ENCODE peak calls at places on chromosomes 2 and 18, in six cellular contexts. T, V, B, G, Z and W are unnamed samples.

GRCh38 chr2:159706385-159706980 is 5.8 kb upstream of the MARCHF7 start:
- DNase-seq in B (no peak), V (no peak), T (no peak), Z (no peak), G (no peak), W (no peak)

GRCh38 chr18:5237083-5237722 is 40.1 kb upstream of the AKAIN1 start:
- DNase-seq in T (peak), G (peak), Z (no peak), V (no peak), B (no peak), W (no peak)

GRCh38 chr2:74690571-74690970 is 36.5 kb downstream of the SEMA4F start:
- DNase-seq in T (peak), V (peak), G (peak), B (peak), Z (peak), W (peak)

GRCh38 chr18:32040936-32041335 is 22.3 kb downstream of the RNF125 start:
- DNase-seq in V (no peak), Z (no peak), G (no peak), T (no peak), B (no peak), W (no peak)

GRCh38 chr2:229821353-229821752 is 100.5 kb downstream of the TRIP12 start:
- DNase-seq in V (no peak), T (no peak), G (no peak), Z (no peak), B (no peak), W (no peak)

GRCh38 chr2:73983322-73984202 is 1.1 kb upstream of the TET3 start:
- DNase-seq in B (no peak), T (no peak), V (peak), G (peak), Z (no peak), W (peak)

GRCh38 chr2:138964413-138964812 is 184.2 kb upstream of the NXPH2 start:
- DNase-seq in G (no peak), V (no peak), B (no peak), T (no peak), Z (no peak), W (no peak)

GRCh38 chr2:113863166-113863565 is 26.7 kb upstream of the ACTR3 start:
- DNase-seq in G (no peak), V (no peak), Z (no peak), T (no peak), B (no peak), W (no peak)

DNA sequence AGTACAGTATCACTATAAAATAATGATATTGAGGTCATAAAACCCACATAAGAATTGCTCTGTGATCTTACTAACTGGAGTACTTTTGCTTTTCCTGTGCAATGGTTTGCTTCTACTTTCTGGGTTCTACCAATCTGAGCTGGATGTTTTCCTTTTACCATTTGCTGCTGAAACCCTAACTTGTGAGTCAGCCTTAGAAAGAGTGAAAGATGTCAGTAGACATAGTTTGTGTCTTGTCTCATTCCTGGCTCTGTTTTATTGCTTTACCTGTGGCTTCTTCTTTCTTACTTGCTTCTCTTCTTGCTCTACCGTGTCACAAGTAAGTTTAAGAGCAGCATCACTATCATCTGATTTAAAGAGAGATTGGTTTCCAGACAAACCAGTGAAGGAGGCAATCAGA is 61.0 kb downstream of the MBD2 start:
- DNase-seq in T (peak), V (no peak), B (no peak), Z (no peak), G (no peak), W (no peak)
- TF ChIP-seq CEBPB in T (no peak), V (no peak), B (no peak), Z (no peak), G (no peak), W (no peak)

DNA sequence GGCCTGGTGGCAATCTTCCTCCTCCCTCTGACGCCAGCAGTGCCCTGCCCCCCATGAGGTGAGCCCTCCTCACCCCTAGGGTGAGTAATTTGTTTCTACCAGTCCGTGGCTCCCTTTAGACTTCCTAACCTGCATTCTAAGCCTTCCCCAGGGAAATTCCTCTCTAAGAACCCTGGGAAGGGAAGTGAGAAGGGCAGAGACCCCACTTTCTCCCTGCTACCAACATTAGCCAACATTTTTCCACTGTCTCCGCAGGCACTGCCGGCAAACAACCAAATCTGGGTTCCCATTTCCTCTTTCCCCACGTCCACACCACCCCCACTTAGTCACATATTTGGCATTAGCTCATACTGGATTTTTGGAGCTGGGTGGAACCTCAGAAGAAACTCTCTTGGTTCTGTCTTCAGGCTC is 69.3 kb downstream of the NRP2 start:
- DNase-seq in G (no peak), T (no peak), Z (no peak), V (no peak), B (no peak), W (no peak)
- H3K27ac ChIP-seq in G (no peak), T (no peak), Z (no peak), V (peak), B (no peak), W (no peak)

DNA sequence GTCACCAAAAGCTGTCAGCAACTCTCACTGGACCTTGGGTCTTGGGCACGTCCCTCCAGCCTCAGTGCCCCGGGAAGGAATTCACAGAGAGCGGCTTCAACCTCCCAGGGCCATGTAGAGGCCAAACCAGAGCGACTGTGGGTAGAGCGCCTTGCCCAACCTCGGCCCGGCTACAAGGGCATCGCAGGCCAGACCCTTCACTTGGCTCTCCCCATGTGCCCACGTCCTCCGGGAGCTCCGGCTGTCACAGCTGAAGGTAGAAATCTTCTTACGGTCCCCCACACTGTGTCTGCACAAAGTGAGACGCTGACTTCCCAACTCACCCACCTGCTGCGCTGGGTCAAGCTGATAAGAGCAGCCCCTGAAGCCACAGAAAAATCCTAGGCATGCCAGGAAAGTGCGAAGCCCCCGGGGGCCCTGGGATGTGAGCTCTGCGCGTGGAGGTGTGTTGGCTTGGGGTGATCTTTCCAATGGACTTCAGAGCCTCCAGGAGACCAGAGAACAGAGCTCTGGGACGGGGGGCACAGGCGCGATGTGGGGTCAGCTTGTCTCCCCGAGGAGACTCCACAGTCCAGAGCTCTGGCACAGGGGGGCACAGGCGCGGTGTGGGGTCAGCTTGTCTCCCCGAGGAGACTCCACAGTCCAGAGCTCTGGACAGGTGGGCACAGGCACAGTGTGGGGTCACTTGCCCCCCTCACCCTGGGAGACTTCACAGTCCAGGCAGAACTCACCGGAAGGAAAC is 105.5 kb downstream of the RTP5 start:
- DNase-seq in B (no peak), T (no peak), Z (no peak), V (no peak), G (no peak), W (no peak)
- TF ChIP-seq CEBPB in B (no peak), T (no peak), Z (no peak), V (no peak), G (no peak), W (no peak)

GRCh38 chr2:126994340-126994777 is 95.7 kb downstream of the TEX51 start:
- DNase-seq in G (no peak), V (no peak), Z (no peak), B (peak), T (no peak), W (no peak)

GRCh38 chr2:126986788-126987187 is 88.1 kb downstream of the TEX51 start:
- DNase-seq in G (no peak), T (no peak), Z (no peak), B (no peak), V (no peak), W (no peak)

GRCh38 chr2:126988482-126988881 is 89.8 kb downstream of the TEX51 start:
- DNase-seq in B (no peak), T (no peak), Z (no peak), G (no peak), V (no peak), W (no peak)

GRCh38 chr2:126990605-126991532 is 92.2 kb downstream of the TEX51 start:
- DNase-seq in V (no peak), Z (no peak), G (peak), B (no peak), T (no peak), W (no peak)

GRCh38 chr2:126990200-126990599 is 91.5 kb downstream of the TEX51 start:
- DNase-seq in B (no peak), V (no peak), T (no peak), G (peak), Z (no peak), W (no peak)
- H3K27ac ChIP-seq in B (no peak), V (no peak), T (no peak), G (peak), Z (no peak), W (no peak)

GRCh38 chr2:46216213-46216612 is 81.0 kb upstream of the EPAS1 start:
- DNase-seq in G (no peak), B (no peak), Z (no peak), T (peak), V (no peak), W (no peak)
- TF ChIP-seq CEBPB in G (no peak), B (no peak), Z (no peak), T (no peak), V (no peak), W (no peak)

GRCh38 chr2:238087211-238087610 is 12.9 kb upstream of the ESPNL start:
- DNase-seq in B (no peak), G (no peak), V (no peak), T (no peak), Z (no peak), W (no peak)
- H3K27ac ChIP-seq in B (no peak), G (no peak), V (no peak), T (no peak), Z (no peak), W (no peak)

GRCh38 chr18:61924550-61924949 is 31.7 kb upstream of the RNF152 start:
- DNase-seq in Z (no peak), G (no peak), T (no peak), V (no peak), B (no peak), W (no peak)

GRCh38 chr18:61917870-61918269 is 25.1 kb upstream of the RNF152 start:
- DNase-seq in Z (no peak), T (no peak), V (no peak), G (no peak), B (no peak), W (no peak)

GRCh38 chr18:61926532-61926931 is 33.7 kb upstream of the RNF152 start:
- DNase-seq in T (no peak), G (no peak), B (no peak), V (no peak), Z (no peak), W (no peak)

GRCh38 chr18:61921621-61922235 is 28.9 kb upstream of the RNF152 start:
- DNase-seq in V (no peak), T (peak), G (no peak), B (no peak), Z (no peak), W (no peak)

GRCh38 chr18:61922435-61922834 is 29.6 kb upstream of the RNF152 start:
- DNase-seq in G (no peak), V (no peak), T (peak), Z (no peak), B (no peak), W (no peak)
- TF ChIP-seq CEBPB in G (no peak), V (no peak), T (no peak), Z (no peak), B (no peak), W (no peak)